ENCODE peak calls at places on chromosomes 4 and X, in five cellular contexts. C is kidney, I is hepatocyte, K is lower lobe of right lung, W is colonic mucosa. Z is an unnamed sample.

GRCh38 chr4:4884611-4885010 is 25.1 kb downstream of the MSX1 start:
- DNase-seq in C (no peak), I (no peak), K (no peak), W (no peak), Z (no peak)

GRCh38 chr4:103018391-103019318 is 850 bp downstream of the SLC9B1 start:
- DNase-seq in K (no peak), I (no peak), W (peak; percentile 35), C (no peak), Z (peak; percentile 34)

GRCh38 chr4:141530627-141531026 is 105.8 kb upstream of the IL15 start:
- DNase-seq in K (no peak), W (no peak), I (no peak), C (no peak), Z (no peak)

GRCh38 chr4:71472946-71473345 is 134.1 kb downstream of the SLC4A4 start:
- DNase-seq in K (no peak), C (no peak), W (no peak), I (no peak), Z (no peak)

GRCh38 chr4:100492129-100492528 is 25.7 kb downstream of the EMCN start:
- DNase-seq in I (no peak), W (no peak), K (no peak), C (no peak), Z (no peak)

GRCh38 chr4:99028187-99028586 is 32.7 kb downstream of the METAP1 start:
- DNase-seq in I (no peak), C (no peak), K (no peak), W (no peak), Z (no peak)

GRCh38 chr4:86441175-86441960 is 81.5 kb upstream of the MAPK10 start:
- DNase-seq in I (no peak), K (no peak), C (no peak), W (no peak), Z (no peak)

GRCh38 chr4:12987284-12987683 is 496.9 kb downstream of the RAB28 start:
- DNase-seq in W (no peak), C (no peak), I (no peak), K (no peak), Z (no peak)

GRCh38 chr4:180449395-180449956 is 1793.7 kb upstream of the TENM3 start:
- DNase-seq in C (no peak), I (peak; percentile 74), K (no peak), W (no peak), Z (no peak)

GRCh38 chr4:136369073-136369472 is 1163.2 kb downstream of the PCDH18 start:
- DNase-seq in I (no peak), K (no peak), C (no peak), W (no peak), Z (no peak)

GRCh38 chrX:106284431-106285025 is 116.4 kb downstream of the PWWP3B start:
- DNase-seq in K (no peak), C (no peak), W (no peak), I (no peak), Z (no peak)

GRCh38 chrX:155997436-155997835 is at the start of gene IL9R:
- DNase-seq in I (no peak), W (no peak), C (no peak), K (no peak), Z (no peak)

GRCh38 chr4:71772592-71772991 is 11.3 kb downstream of the GC start:
- DNase-seq in W (no peak), C (no peak), I (no peak), K (no peak), Z (no peak)

GRCh38 chr4:163161536-163162205 is 5.0 kb downstream of the NAF1 start:
- DNase-seq in K (no peak), W (no peak), I (no peak), C (no peak), Z (no peak)

GRCh38 chrX:53685711-53686110 is 808 bp downstream of the HUWE1 start:
- DNase-seq in W (no peak), I (no peak), K (no peak), C (no peak), Z (no peak)

GRCh38 chrX:85114776-85115175 is 111.1 kb downstream of the APOOL start:
- DNase-seq in I (no peak), W (no peak), K (no peak), C (no peak), Z (no peak)

GRCh38 chr4:24973471-24974251 is 57.1 kb downstream of the LGI2 start:
- DNase-seq in K (peak; percentile 90), C (peak; percentile 89), W (peak; percentile 41), I (peak; percentile 17), Z (peak; percentile 91)

GRCh38 chr4:124535004-124535403 is 177.5 kb downstream of the ANKRD50 start:
- DNase-seq in W (no peak), I (no peak), K (no peak), C (no peak), Z (no peak)

GRCh38 chr4:17027495-17027894 is 129.1 kb upstream of the LDB2 start:
- DNase-seq in C (no peak), K (no peak), I (no peak), W (no peak), Z (no peak)

GRCh38 chr4:114754616-114755015 is 156.0 kb downstream of the UGT8 start:
- DNase-seq in I (no peak), C (no peak), W (no peak), K (no peak), Z (no peak)

GRCh38 chr4:73740353-73740778 is at the start of gene CXCL8:
- DNase-seq in K (peak; percentile 57), W (peak; percentile 87), I (peak; percentile 24), C (no peak), Z (no peak)

GRCh38 chrX:17535229-17535628 is 160.2 kb downstream of the NHS start:
- DNase-seq in C (no peak), W (peak; percentile 43), K (no peak), I (peak; percentile 25), Z (no peak)

GRCh38 chr4:158446106-158446505 is 75.6 kb upstream of the RXFP1 start:
- DNase-seq in K (no peak), W (no peak), I (no peak), C (no peak), Z (no peak)

DNA sequence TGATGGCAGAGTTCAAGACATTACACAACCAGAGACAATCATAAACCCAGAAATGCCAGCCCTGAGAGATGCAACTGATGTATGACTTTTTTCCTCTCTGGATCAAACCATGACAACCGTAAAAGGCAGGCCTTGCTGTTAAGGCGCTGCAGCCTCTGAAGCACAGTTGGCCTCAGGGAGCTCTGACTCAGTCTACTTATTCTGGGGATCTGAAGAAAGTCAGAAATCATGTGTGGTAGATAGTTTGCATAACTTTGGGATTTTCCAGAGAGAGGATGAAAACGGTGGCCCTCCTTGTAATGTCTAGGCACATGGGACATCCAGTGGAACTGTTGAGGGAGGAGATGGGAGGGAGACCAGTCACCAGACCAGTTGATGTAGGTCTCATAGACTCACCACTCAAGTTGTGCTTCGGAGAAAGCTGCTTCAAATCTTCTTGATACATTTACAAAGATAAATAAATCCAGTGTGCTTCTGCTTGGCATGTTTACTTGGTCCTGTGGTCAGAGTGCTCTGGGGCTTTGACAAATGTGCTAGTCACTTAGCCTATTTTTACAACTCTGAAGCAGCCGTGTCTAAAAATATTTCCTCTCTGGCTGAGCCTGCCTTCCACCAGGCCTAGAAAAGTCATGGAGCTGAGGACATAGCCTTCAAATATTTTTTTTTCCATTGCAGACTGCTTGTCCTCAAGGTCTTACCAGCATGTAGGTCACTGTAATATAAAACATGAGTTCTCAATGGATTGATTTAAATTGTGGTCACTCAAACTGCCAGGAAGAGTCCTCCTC is 7.5 kb downstream of the HADH start:
- DNase-seq in K (no peak), I (no peak), W (no peak), C (no peak), Z (no peak)
- H3K4me1 ChIP-seq in K (peaks cover 50% of the 10 kb centered on the region), I (peaks cover 22% of the 10 kb centered on the region), W (no peaks in the 10 kb centered on the region), C (peaks cover 2% of the 10 kb centered on the region), Z (peaks cover 29% of the 10 kb centered on the region)

GRCh38 chr4:154564311-154564710 is 1.5 kb downstream of the FGB start:
- DNase-seq in I (no peak), K (no peak), C (no peak), W (no peak), Z (no peak)

GRCh38 chr4:154560824-154561231 is 2.0 kb upstream of the FGB start:
- DNase-seq in I (no peak), K (no peak), C (no peak), W (no peak), Z (no peak)

GRCh38 chr4:154562697-154563254 is at the start of gene FGB:
- DNase-seq in K (no peak), C (no peak), I (no peak), W (no peak), Z (no peak)

GRCh38 chr4:154559931-154560801 is 2.6 kb upstream of the FGB start:
- DNase-seq in I (peak; percentile 50), C (no peak), K (no peak), W (no peak), Z (no peak)

GRCh38 chr4:154559141-154559841 is 3.5 kb upstream of the FGB start:
- DNase-seq in W (peak; percentile 22), C (no peak), K (no peak), I (peak; percentile 80), Z (no peak)
- TF ChIP-seq CTCF in W (peak; percentile 36), C (peak; percentile 50), K (peak; percentile 46), I (peak; percentile 68), Z (peak; percentile 51)

GRCh38 chr4:139455187-139455586 is 1.3 kb downstream of the RAB33B start:
- DNase-seq in W (peak; percentile 33), I (no peak), K (no peak), C (no peak), Z (no peak)

GRCh38 chr4:139453041-139453370 is 915 bp upstream of the RAB33B start:
- DNase-seq in C (no peak), W (peak; percentile 69), I (peak; percentile 86), K (no peak), Z (no peak)

GRCh38 chr4:139454111-139454600 is at the start of gene RAB33B:
- DNase-seq in I (no peak), W (no peak), K (no peak), C (no peak), Z (no peak)

GRCh38 chr4:139453371-139454110 is 380 bp upstream of the RAB33B start:
- DNase-seq in C (peak; percentile 100), I (peak; percentile 97), W (peak; percentile 98), K (peak; percentile 99), Z (peak; percentile 100)

DNA sequence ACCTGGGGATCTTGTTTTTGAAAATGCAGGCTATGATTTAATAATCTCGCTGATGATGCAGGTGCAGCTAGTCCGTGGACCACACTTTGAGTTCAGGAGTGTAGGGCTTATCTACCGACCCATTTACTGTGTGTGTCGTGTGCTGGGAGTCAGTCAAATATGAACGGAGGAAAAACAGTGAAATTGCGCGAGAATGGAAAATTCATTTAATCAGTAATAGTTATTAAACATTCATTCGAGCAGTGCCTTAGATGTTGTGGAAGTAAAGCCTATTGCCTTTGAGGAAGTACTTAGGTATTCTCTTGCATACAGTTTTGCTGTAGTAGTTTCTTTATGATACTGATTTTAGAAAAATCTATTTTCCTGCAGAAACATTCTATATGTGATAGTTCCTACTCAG is 725 bp downstream of the RAB33B start:
- DNase-seq in W (no peak), C (no peak), I (no peak), K (no peak), Z (no peak)
- H3K4me1 ChIP-seq in W (peaks cover 6% of the 10 kb centered on the region), C (peaks cover 20% of the 10 kb centered on the region), I (peaks cover 34% of the 10 kb centered on the region), K (peaks cover 55% of the 10 kb centered on the region), Z (peaks cover 44% of the 10 kb centered on the region)

GRCh38 chrX:121307441-121307840 is 260.0 kb downstream of the GLUD2 start:
- DNase-seq in I (no peak), W (no peak), C (no peak), K (no peak), Z (no peak)

GRCh38 chrX:121310820-121311219 is 263.4 kb downstream of the GLUD2 start:
- DNase-seq in I (no peak), K (no peak), W (no peak), C (no peak), Z (no peak)

GRCh38 chrX:121308276-121308805 is 260.9 kb downstream of the GLUD2 start:
- DNase-seq in W (peak; percentile 16), I (peak; percentile 47), K (no peak), C (no peak), Z (no peak)
- TF ChIP-seq CTCF in W (no peak), I (peak; percentile 56), K (peak; percentile 27), C (peak; percentile 12), Z (peak; percentile 36)